ENCODE peak calls at places on chromosomes 6 and 20, in five cellular contexts. J is adrenal gland, I is stomach, C is lower lobe of right lung, G is B cell. D is an unnamed sample.

GRCh38 chr6:3119040-3119723 is 671 bp downstream of the BPHL start:
- DNase-seq in J (no peak), G (no peak), I (no peak), C (no peak), D (peak)

GRCh38 chr20:14561733-14562132 is 224.3 kb upstream of the FLRT3 start:
- DNase-seq in J (no peak), I (no peak), G (no peak), C (no peak), D (peak)

GRCh38 chr6:52063584-52064400 is 23.6 kb downstream of the PKHD1 start:
- DNase-seq in J (peak), I (peak), G (peak), C (no peak), D (peak)

GRCh38 chr6:168385380-168385779 is 55.6 kb upstream of the SMOC2 start:
- DNase-seq in G (no peak), I (no peak), C (no peak), J (no peak), D (peak)

GRCh38 chr20:19699132-19699971 is 58.7 kb upstream of the RIN2 start:
- DNase-seq in C (no peak), J (no peak), G (no peak), I (no peak), D (peak)

GRCh38 chr20:41563087-41563486 is 55.1 kb downstream of the CHD6 start:
- DNase-seq in G (no peak), C (no peak), I (no peak), J (no peak), D (no peak)

GRCh38 chr6:51893356-51893755 is 194.1 kb downstream of the PKHD1 start:
- DNase-seq in C (no peak), I (no peak), J (no peak), G (no peak), D (no peak)

GRCh38 chr6:140857734-140858380 is 1274.9 kb upstream of the GJE1 start:
- DNase-seq in C (no peak), G (no peak), I (no peak), J (no peak), D (peak)

GRCh38 chr20:63619505-63619904 is 7.4 kb downstream of the GMEB2 start:
- DNase-seq in I (no peak), G (no peak), C (no peak), J (no peak), D (no peak)

GRCh38 chr6:158506577-158506976 is 53.3 kb upstream of the TMEM181 start:
- DNase-seq in I (no peak), C (no peak), G (no peak), J (no peak), D (no peak)
- TF ChIP-seq CTCF in I (no peak), C (peak), G (no peak), J (no peak), D (peak)

GRCh38 chr20:407097-407952 is 774 bp upstream of the RBCK1 start:
- DNase-seq in I (peak), J (peak), G (no peak), C (peak), D (peak)
- TF ChIP-seq CTCF in I (no peak), J (peak), G (peak), C (peak), D (peak)

GRCh38 chr6:131281471-131282270 is 146.4 kb downstream of the AKAP7 start:
- DNase-seq in C (peak), G (peak), J (peak), I (no peak), D (peak)
- TF ChIP-seq CTCF in C (no peak), G (no peak), J (no peak), I (no peak), D (no peak)

GRCh38 chr6:29537714-29538403 is 21.7 kb downstream of the UBD start:
- DNase-seq in I (no peak), G (no peak), C (no peak), J (no peak), D (no peak)
- TF ChIP-seq CTCF in I (no peak), G (no peak), C (no peak), J (no peak), D (no peak)

GRCh38 chr6:29487660-29488059 is at the start of gene MAS1L:
- DNase-seq in C (no peak), J (no peak), I (no peak), G (no peak), D (no peak)
- TF ChIP-seq CTCF in C (no peak), J (no peak), I (no peak), G (no peak), D (no peak)

DNA sequence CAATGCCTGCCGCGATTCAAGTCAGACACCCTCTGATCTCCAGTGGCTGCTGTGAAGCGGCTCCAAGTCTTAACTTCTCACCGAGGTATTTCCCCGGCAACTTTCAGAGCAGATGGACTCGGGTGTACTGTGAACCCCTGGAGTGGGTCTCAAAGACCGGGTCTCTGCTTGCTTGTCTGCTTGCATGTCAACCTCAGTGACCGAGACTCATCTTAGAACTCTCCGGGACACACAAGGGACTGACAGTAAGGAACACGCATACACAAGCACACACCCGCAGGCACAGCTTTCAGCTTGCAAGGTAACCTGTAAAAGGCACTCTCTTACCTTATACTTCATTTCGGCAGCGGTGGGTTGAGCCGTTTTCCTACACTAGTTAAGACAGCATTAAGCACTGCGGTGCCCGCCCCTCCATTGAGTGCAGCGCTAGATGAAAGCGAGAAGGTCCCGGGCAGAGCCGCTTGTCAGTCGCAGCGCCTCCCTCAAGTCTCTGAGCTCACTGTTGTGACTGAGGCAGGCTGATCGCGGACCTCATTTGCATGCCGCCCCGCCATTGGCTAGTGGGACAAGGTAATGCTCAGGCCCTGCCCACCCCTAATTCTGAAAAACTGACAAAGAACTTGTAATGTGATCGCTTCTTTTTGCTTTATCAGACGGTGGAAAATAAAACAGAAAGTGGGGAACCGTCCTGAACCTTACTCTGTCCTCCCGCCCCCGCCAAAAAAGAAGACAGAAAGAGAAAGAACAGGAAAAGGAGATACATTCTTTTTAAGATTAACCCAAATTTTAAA is at the start of gene NEDD9:
- DNase-seq in C (peak), I (peak), G (peak), J (peak), D (peak)
- TF ChIP-seq CTCF in C (no peak), I (no peak), G (no peak), J (no peak), D (no peak)

GRCh38 chr20:24783631-24784492 is 165.2 kb upstream of the CST7 start:
- DNase-seq in J (no peak), G (no peak), C (peak), I (peak), D (no peak)
- TF ChIP-seq CTCF in J (no peak), G (no peak), C (no peak), I (no peak), D (no peak)

D was measured in fibroblast of mammary gland.